ENCODE peak calls at places on chromosomes 4 and X, in ten cellular contexts. L, H, E, K, P, G, S, W, F and C are unnamed samples.

GRCh38 chr4:60216752-60217151 is 983.4 kb upstream of the ADGRL3 start:
- DNase-seq in G (peak; percentile 28), W (no peak), E (no peak), P (no peak), H (no peak), K (no peak), F (no peak), L (no peak), S (no peak), C (no peak)

GRCh38 chr4:105140684-105141490 is 5.8 kb upstream of the TET2 start:
- DNase-seq in H (peak; percentile 10), G (no peak), S (peak; percentile 12), P (no peak), K (peak; percentile 54), E (no peak), F (peak; percentile 18), W (no peak), L (no peak), C (no peak)

GRCh38 chr4:152112116-152112515 is 351.3 kb upstream of the GATB start:
- DNase-seq in L (no peak), F (no peak), K (no peak), P (no peak), S (no peak), E (no peak), W (no peak), G (no peak), H (no peak), C (no peak)

GRCh38 chrX:150212672-150213480 is 150.2 kb upstream of the MAMLD1 start:
- DNase-seq in H (no peak), K (no peak), E (no peak), F (no peak), S (no peak), W (peak; percentile 57), G (no peak), P (no peak), L (no peak), C (no peak)

GRCh38 chrX:46961574-46962279 is 49.5 kb downstream of the JADE3 start:
- DNase-seq in L (no peak), W (no peak), S (no peak), F (no peak), H (no peak), G (no peak), K (no peak), P (no peak), E (no peak), C (no peak)

GRCh38 chr4:84493092-84493850 is 5.8 kb downstream of the NKX6-1 start:
- DNase-seq in F (peak; percentile 21), G (no peak), H (no peak), K (no peak), S (no peak), P (no peak), E (no peak), L (peak; percentile 86), W (no peak), C (no peak)

GRCh38 chrX:46034868-46035267 is 510.4 kb downstream of the ZNF674 start:
- DNase-seq in H (no peak), W (no peak), P (no peak), F (no peak), S (no peak), E (no peak), K (no peak), L (no peak), G (no peak), C (no peak)

GRCh38 chr4:78922207-78922606 is 17.0 kb downstream of the PAQR3 start:
- DNase-seq in F (no peak), S (no peak), L (no peak), H (no peak), E (no peak), K (no peak), P (no peak), G (no peak), W (no peak), C (no peak)

DNA sequence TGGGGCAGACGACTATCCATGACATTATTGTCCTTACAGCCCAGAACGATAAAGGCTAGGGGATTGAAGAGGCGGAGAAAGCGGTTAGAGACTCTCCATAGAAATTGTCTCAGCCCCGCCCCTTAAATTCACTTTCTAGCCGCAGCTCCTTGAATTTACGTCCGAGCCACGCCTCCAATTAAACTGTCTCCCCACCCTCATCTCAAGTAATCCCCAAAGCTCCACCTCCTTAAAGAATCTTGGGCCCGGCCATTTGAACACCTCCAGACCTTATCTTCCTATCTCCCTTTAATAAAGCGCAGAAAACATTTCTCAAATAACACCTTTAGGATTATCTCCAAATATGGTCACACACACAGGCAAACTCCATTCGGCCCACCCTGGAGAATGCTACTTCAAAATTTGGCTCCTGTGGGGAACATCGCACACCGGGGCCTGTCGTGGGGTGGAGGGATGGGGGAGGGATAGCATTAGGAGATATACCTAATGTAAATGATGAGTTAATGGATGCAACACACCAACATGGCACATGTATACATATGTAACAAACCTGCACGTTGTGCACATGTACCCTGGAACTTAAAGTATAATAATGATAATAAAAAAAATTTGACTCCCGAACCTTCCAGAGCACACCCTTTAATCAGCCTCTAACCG is 7.2 kb upstream of the MAGIX start:
- DNase-seq in L (no peak), E (no peak), W (peak; percentile 55), G (no peak), S (peak; percentile 62), F (peak; percentile 73), P (no peak), H (no peak), K (no peak), C (no peak)
- TF ChIP-seq POLR2AphosphoS5 in L (no peak), E (no peak), W (no peak), G (no peak), S (no peak), F (no peak), P (no peak), H (no peak), K (no peak), C (no peak)

GRCh38 chr4:183540498-183540953 is 35.7 kb downstream of the ING2 start:
- DNase-seq in L (no peak), P (no peak), K (no peak), H (no peak), G (no peak), E (no peak), S (no peak), W (no peak), F (no peak), C (no peak)

GRCh38 chr4:183544109-183544508 is 39.3 kb downstream of the ING2 start:
- DNase-seq in S (no peak), L (no peak), F (no peak), W (no peak), K (no peak), P (no peak), G (no peak), H (no peak), E (no peak), C (no peak)

GRCh38 chr4:183546376-183546775 is 41.5 kb downstream of the ING2 start:
- DNase-seq in W (no peak), H (no peak), P (no peak), K (no peak), L (no peak), E (no peak), F (no peak), S (no peak), G (no peak), C (no peak)

DNA sequence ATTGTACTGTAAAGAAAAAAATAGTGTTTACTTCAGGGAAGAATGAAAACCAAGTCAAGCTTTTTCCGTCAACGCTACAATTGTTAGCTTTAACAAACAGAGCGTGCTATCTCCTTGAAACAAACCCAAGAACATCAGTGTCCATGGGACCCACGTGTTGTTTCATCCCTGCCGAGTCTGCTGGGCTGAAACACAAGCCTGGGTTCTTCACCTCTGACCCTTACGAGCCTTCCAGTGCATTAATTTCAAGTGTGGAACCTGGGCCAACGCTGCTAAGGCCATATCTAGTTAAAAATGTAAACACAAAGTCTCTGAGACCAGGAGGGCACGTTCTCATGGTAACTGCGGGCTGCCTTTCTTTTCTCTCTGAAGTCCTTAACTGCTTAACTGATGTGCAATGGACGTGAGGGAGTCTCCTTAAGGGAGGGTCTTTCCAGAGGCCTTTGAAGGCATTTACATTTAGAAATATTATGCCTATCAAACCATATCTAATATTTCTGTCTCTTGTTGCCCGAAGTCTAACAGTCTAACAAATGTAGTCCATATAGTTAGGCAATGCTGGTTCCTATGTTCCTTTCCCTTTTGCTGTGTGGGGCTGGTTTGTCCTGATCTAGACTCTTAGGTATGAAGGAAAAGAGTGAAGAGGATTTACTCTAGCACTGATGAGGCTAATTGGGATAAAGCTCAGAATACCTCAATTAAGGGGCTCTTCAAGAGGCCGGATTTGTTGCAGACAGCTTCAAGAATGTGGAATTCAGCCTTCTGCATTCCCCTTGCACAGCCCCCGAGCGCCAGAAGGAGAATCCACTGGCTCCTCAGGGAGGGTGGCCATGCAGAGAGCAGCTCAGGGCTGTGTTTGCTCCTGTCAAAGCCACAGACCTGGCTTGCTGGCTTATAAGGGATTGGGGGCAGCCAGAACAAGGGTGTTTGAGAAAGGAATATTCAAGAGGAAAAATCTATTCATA is 36.5 kb downstream of the ING2 start:
- DNase-seq in P (no peak), E (no peak), L (no peak), F (no peak), H (no peak), W (no peak), K (no peak), S (no peak), G (no peak), C (no peak)
- TF ChIP-seq POLR2AphosphoS5 in P (no peak), E (no peak), L (no peak), F (no peak), H (no peak), W (no peak), K (no peak), S (no peak), G (no peak), C (no peak)

GRCh38 chr4:100826808-100827548 is 309.2 kb upstream of the EMCN start:
- DNase-seq in G (no peak), S (no peak), L (no peak), F (no peak), W (no peak), H (no peak), K (no peak), P (no peak), E (no peak), C (peak; percentile 85)
- TF ChIP-seq POLR2AphosphoS5 in G (no peak), S (no peak), L (no peak), F (no peak), W (no peak), H (no peak), K (no peak), P (no peak), E (no peak), C (peak; percentile 33)

GRCh38 chr4:17816142-17816541 is 5.4 kb downstream of the NCAPG start:
- DNase-seq in H (no peak), W (no peak), E (no peak), G (no peak), K (no peak), S (no peak), F (no peak), P (no peak), L (no peak), C (no peak)
- TF ChIP-seq POLR2AphosphoS5 in H (no peak), W (no peak), E (no peak), G (no peak), K (no peak), S (no peak), F (no peak), P (no peak), L (no peak), C (no peak)

GRCh38 chr4:106763044-106763443 is 273.1 kb downstream of the DKK2 start:
- DNase-seq in E (no peak), H (no peak), S (no peak), W (no peak), G (no peak), K (no peak), L (no peak), F (no peak), P (no peak), C (no peak)
- TF ChIP-seq POLR2AphosphoS5 in E (no peak), H (no peak), S (no peak), W (no peak), G (no peak), K (no peak), L (no peak), F (peak; percentile 43), P (no peak), C (no peak)